ENCODE peak calls at places on chromosomes 5 and 9, in eight cellular contexts. One of them, this sample, is unnamed.

GRCh38 chr5:362189-362588 is 40.7 kb downstream of the AHRR start:
- DNase-seq in activated naive CD4-positive, alpha-beta T cell treated with anti-CD3 and anti-CD28 coated beads, Interleukin-2, amount 50 U/mL, for 16 hours: no peak
- DNase-seq in GF-D8: no peak
- DNase-seq in kidney glomerular epithelial cell: no peak
- DNase-seq in pancreas: no peak
- DNase-seq in sigmoid colon: no peak
- DNase-seq in endothelial cell: no peak
- DNase-seq in glutamatergic neuron: no peak
- DNase-seq in this sample: no peak

GRCh38 chr5:42689391-42689790 is 67.2 kb upstream of the CCDC152 start:
- DNase-seq in pancreas: no peak
- DNase-seq in endothelial cell: no peak
- DNase-seq in kidney glomerular epithelial cell: no peak
- DNase-seq in activated naive CD4-positive, alpha-beta T cell treated with anti-CD3 and anti-CD28 coated beads, Interleukin-2, amount 50 U/mL, for 16 hours: no peak
- DNase-seq in glutamatergic neuron: no peak
- DNase-seq in GF-D8: no peak
- DNase-seq in sigmoid colon: no peak
- DNase-seq in this sample: no peak

GRCh38 chr9:78783743-78784142 is 486.8 kb downstream of the PSAT1 start:
- DNase-seq in glutamatergic neuron: no peak
- DNase-seq in pancreas: no peak
- DNase-seq in endothelial cell: no peak
- DNase-seq in kidney glomerular epithelial cell: no peak
- DNase-seq in activated naive CD4-positive, alpha-beta T cell treated with anti-CD3 and anti-CD28 coated beads, Interleukin-2, amount 50 U/mL, for 16 hours: no peak
- DNase-seq in sigmoid colon: no peak
- DNase-seq in GF-D8: no peak
- DNase-seq in this sample: no peak

GRCh38 chr5:148374693-148375360 is 8.9 kb upstream of the FBXO38 start:
- DNase-seq in glutamatergic neuron: peak
- DNase-seq in activated naive CD4-positive, alpha-beta T cell treated with anti-CD3 and anti-CD28 coated beads, Interleukin-2, amount 50 U/mL, for 16 hours: no peak
- DNase-seq in kidney glomerular epithelial cell: peak
- DNase-seq in endothelial cell: peak
- DNase-seq in pancreas: no peak
- DNase-seq in GF-D8: peak
- DNase-seq in sigmoid colon: no peak
- DNase-seq in this sample: peak

GRCh38 chr9:33791117-33791516 is 4.2 kb upstream of the PRSS3 start:
- DNase-seq in GF-D8: no peak
- DNase-seq in activated naive CD4-positive, alpha-beta T cell treated with anti-CD3 and anti-CD28 coated beads, Interleukin-2, amount 50 U/mL, for 16 hours: no peak
- DNase-seq in sigmoid colon: no peak
- DNase-seq in glutamatergic neuron: no peak
- DNase-seq in endothelial cell: no peak
- DNase-seq in pancreas: no peak
- DNase-seq in kidney glomerular epithelial cell: peak
- DNase-seq in this sample: no peak

GRCh38 chr9:114906922-114907571 is 23.3 kb downstream of the TNFSF8 start:
- DNase-seq in endothelial cell: peak
- DNase-seq in GF-D8: no peak
- DNase-seq in kidney glomerular epithelial cell: peak
- DNase-seq in activated naive CD4-positive, alpha-beta T cell treated with anti-CD3 and anti-CD28 coated beads, Interleukin-2, amount 50 U/mL, for 16 hours: no peak
- DNase-seq in glutamatergic neuron: peak
- DNase-seq in pancreas: no peak
- DNase-seq in sigmoid colon: no peak
- DNase-seq in this sample: peak

GRCh38 chr9:127059030-127059429 is 63.4 kb downstream of the ANGPTL2 start:
- DNase-seq in pancreas: no peak
- DNase-seq in GF-D8: no peak
- DNase-seq in endothelial cell: no peak
- DNase-seq in sigmoid colon: no peak
- DNase-seq in kidney glomerular epithelial cell: no peak
- DNase-seq in activated naive CD4-positive, alpha-beta T cell treated with anti-CD3 and anti-CD28 coated beads, Interleukin-2, amount 50 U/mL, for 16 hours: no peak
- DNase-seq in glutamatergic neuron: no peak
- DNase-seq in this sample: no peak

GRCh38 chr5:124932791-124933600 is 186.6 kb upstream of the ZNF608 start:
- DNase-seq in activated naive CD4-positive, alpha-beta T cell treated with anti-CD3 and anti-CD28 coated beads, Interleukin-2, amount 50 U/mL, for 16 hours: no peak
- DNase-seq in endothelial cell: no peak
- DNase-seq in GF-D8: no peak
- DNase-seq in sigmoid colon: peak
- DNase-seq in pancreas: no peak
- DNase-seq in glutamatergic neuron: no peak
- DNase-seq in kidney glomerular epithelial cell: peak
- DNase-seq in this sample: no peak

GRCh38 chr5:124289122-124289521 is 457.3 kb downstream of the ZNF608 start:
- DNase-seq in endothelial cell: no peak
- DNase-seq in activated naive CD4-positive, alpha-beta T cell treated with anti-CD3 and anti-CD28 coated beads, Interleukin-2, amount 50 U/mL, for 16 hours: no peak
- DNase-seq in glutamatergic neuron: no peak
- DNase-seq in sigmoid colon: no peak
- DNase-seq in GF-D8: no peak
- DNase-seq in pancreas: peak
- DNase-seq in kidney glomerular epithelial cell: no peak
- DNase-seq in this sample: no peak

GRCh38 chr5:161058751-161059150 is 206.7 kb upstream of the ATP10B start:
- DNase-seq in kidney glomerular epithelial cell: no peak
- DNase-seq in endothelial cell: no peak
- DNase-seq in GF-D8: no peak
- DNase-seq in activated naive CD4-positive, alpha-beta T cell treated with anti-CD3 and anti-CD28 coated beads, Interleukin-2, amount 50 U/mL, for 16 hours: no peak
- DNase-seq in glutamatergic neuron: no peak
- DNase-seq in sigmoid colon: no peak
- DNase-seq in pancreas: no peak
- DNase-seq in this sample: no peak

GRCh38 chr5:168027002-168027401 is 264.4 kb upstream of the WWC1 start:
- DNase-seq in activated naive CD4-positive, alpha-beta T cell treated with anti-CD3 and anti-CD28 coated beads, Interleukin-2, amount 50 U/mL, for 16 hours: no peak
- DNase-seq in sigmoid colon: no peak
- DNase-seq in endothelial cell: no peak
- DNase-seq in GF-D8: no peak
- DNase-seq in glutamatergic neuron: no peak
- DNase-seq in kidney glomerular epithelial cell: no peak
- DNase-seq in pancreas: no peak
- DNase-seq in this sample: no peak

GRCh38 chr5:177355868-177356168 is 1.9 kb upstream of the RGS14 start:
- DNase-seq in activated naive CD4-positive, alpha-beta T cell treated with anti-CD3 and anti-CD28 coated beads, Interleukin-2, amount 50 U/mL, for 16 hours: no peak
- DNase-seq in sigmoid colon: no peak
- DNase-seq in kidney glomerular epithelial cell: no peak
- DNase-seq in pancreas: no peak
- DNase-seq in GF-D8: peak
- DNase-seq in endothelial cell: no peak
- DNase-seq in glutamatergic neuron: no peak
- DNase-seq in this sample: no peak

GRCh38 chr5:125668904-125669303 is 754.3 kb upstream of the GRAMD2B start:
- DNase-seq in GF-D8: no peak
- DNase-seq in glutamatergic neuron: no peak
- DNase-seq in pancreas: no peak
- DNase-seq in sigmoid colon: no peak
- DNase-seq in kidney glomerular epithelial cell: no peak
- DNase-seq in endothelial cell: no peak
- DNase-seq in activated naive CD4-positive, alpha-beta T cell treated with anti-CD3 and anti-CD28 coated beads, Interleukin-2, amount 50 U/mL, for 16 hours: no peak
- DNase-seq in this sample: no peak

GRCh38 chr5:86376214-86376613 is 241.5 kb upstream of the COX7C start:
- DNase-seq in activated naive CD4-positive, alpha-beta T cell treated with anti-CD3 and anti-CD28 coated beads, Interleukin-2, amount 50 U/mL, for 16 hours: no peak
- DNase-seq in glutamatergic neuron: no peak
- DNase-seq in pancreas: no peak
- DNase-seq in kidney glomerular epithelial cell: no peak
- DNase-seq in GF-D8: no peak
- DNase-seq in sigmoid colon: no peak
- DNase-seq in endothelial cell: no peak
- DNase-seq in this sample: no peak

GRCh38 chr5:79255786-79256557 is 20.0 kb downstream of the JMY start:
- DNase-seq in kidney glomerular epithelial cell: no peak
- DNase-seq in endothelial cell: peak
- DNase-seq in activated naive CD4-positive, alpha-beta T cell treated with anti-CD3 and anti-CD28 coated beads, Interleukin-2, amount 50 U/mL, for 16 hours: no peak
- DNase-seq in glutamatergic neuron: peak
- DNase-seq in GF-D8: no peak
- DNase-seq in sigmoid colon: no peak
- DNase-seq in pancreas: no peak
- DNase-seq in this sample: peak

GRCh38 chr5:141623621-141624020 is 4.8 kb upstream of the DIAPH1 start:
- DNase-seq in GF-D8: no peak
- DNase-seq in endothelial cell: no peak
- DNase-seq in sigmoid colon: no peak
- DNase-seq in activated naive CD4-positive, alpha-beta T cell treated with anti-CD3 and anti-CD28 coated beads, Interleukin-2, amount 50 U/mL, for 16 hours: no peak
- DNase-seq in kidney glomerular epithelial cell: no peak
- DNase-seq in glutamatergic neuron: no peak
- DNase-seq in pancreas: no peak
- DNase-seq in this sample: no peak

GRCh38 chr9:134434896-134435506 is 108.7 kb downstream of the RXRA start:
- DNase-seq in sigmoid colon: peak
- DNase-seq in pancreas: peak
- DNase-seq in kidney glomerular epithelial cell: peak
- DNase-seq in GF-D8: no peak
- DNase-seq in glutamatergic neuron: peak
- DNase-seq in endothelial cell: no peak
- DNase-seq in activated naive CD4-positive, alpha-beta T cell treated with anti-CD3 and anti-CD28 coated beads, Interleukin-2, amount 50 U/mL, for 16 hours: no peak
- DNase-seq in this sample: peak

GRCh38 chr5:135095052-135095715 is 61.2 kb upstream of the PITX1 start:
- DNase-seq in kidney glomerular epithelial cell: no peak
- DNase-seq in endothelial cell: no peak
- DNase-seq in activated naive CD4-positive, alpha-beta T cell treated with anti-CD3 and anti-CD28 coated beads, Interleukin-2, amount 50 U/mL, for 16 hours: no peak
- DNase-seq in glutamatergic neuron: no peak
- DNase-seq in GF-D8: no peak
- DNase-seq in pancreas: no peak
- DNase-seq in sigmoid colon: no peak
- DNase-seq in this sample: no peak

This sample was measured in HEK293T.